ENCODE peak calls at places on chromosomes 2 and 18, in eight cellular contexts. E is transverse colon, Y is stomach, M is K562, D is upper lobe of left lung, J is H1, W is GM12878, U is suprapubic skin. A is an unnamed sample.
A peak's percentile ranks its signal among the peaks of the same experiment; 100 is the strongest.

GRCh38 chr2:204274487-204274886 is 270.8 kb upstream of the PARD3B start:
- DNase-seq in E (no peak), Y (no peak), M (no peak), D (no peak), J (no peak), W (no peak), U (no peak), A (no peak)

GRCh38 chr18:77124452-77124922 is 8.1 kb downstream of the MBP start:
- DNase-seq in E (no peak), Y (no peak), M (no peak), D (peak; percentile 49), J (no peak), W (peak; percentile 69), U (no peak), A (peak; percentile 63)

GRCh38 chr2:86622878-86623548 is 652 bp downstream of the RNF103 start:
- DNase-seq in E (peak; percentile 66), Y (peak; percentile 59), M (peak; percentile 76), D (peak; percentile 70), J (peak; percentile 66), W (no peak), U (peak; percentile 79), A (peak; percentile 74)

GRCh38 chr18:34550156-34550555 is 159.9 kb upstream of the DTNA start:
- DNase-seq in E (no peak), Y (no peak), M (no peak), D (no peak), J (no peak), W (no peak), U (no peak), A (no peak)

GRCh38 chr2:191280834-191281756 is 35.9 kb downstream of the MYO1B start:
- DNase-seq in E (no peak), Y (no peak), M (no peak), D (no peak), J (no peak), W (no peak), U (no peak), A (no peak)

GRCh38 chr2:3179208-3179607 is 198.4 kb downstream of the EIPR1 start:
- DNase-seq in E (no peak), Y (no peak), M (no peak), D (no peak), J (peak; percentile 80), W (no peak), U (no peak), A (no peak)

GRCh38 chr2:16666453-16666801 is 793 bp upstream of the CYRIA start:
- DNase-seq in E (no peak), Y (no peak), M (no peak), D (no peak), J (peak; percentile 57), W (no peak), U (no peak), A (no peak)

GRCh38 chr2:85259101-85259590 is 68.6 kb downstream of the TGOLN2 start:
- DNase-seq in E (no peak), Y (no peak), M (no peak), D (no peak), J (no peak), W (no peak), U (no peak), A (no peak)

GRCh38 chr2:46350030-46350699 is 53.0 kb downstream of the EPAS1 start:
- DNase-seq in E (no peak), Y (no peak), M (no peak), D (no peak), J (no peak), W (no peak), U (no peak), A (no peak)

GRCh38 chr2:60446413-60447358 is 106.8 kb downstream of the BCL11A start:
- DNase-seq in E (no peak), Y (no peak), M (no peak), D (no peak), J (no peak), W (peak; percentile 86), U (no peak), A (no peak)

GRCh38 chr2:218896501-218897393 is 16.1 kb downstream of the WNT10A start:
- DNase-seq in E (peak; percentile 67), Y (peak; percentile 41), M (peak; percentile 31), D (no peak), J (peak; percentile 69), W (peak; percentile 84), U (no peak), A (no peak)

GRCh38 chr2:215528555-215528954 is 92.7 kb upstream of the FN1 start:
- DNase-seq in E (no peak), Y (no peak), M (no peak), D (no peak), J (no peak), W (no peak), U (no peak), A (no peak)

GRCh38 chr2:1707771-1708351 is 36.5 kb downstream of the PXDN start:
- DNase-seq in E (peak; percentile 55), Y (no peak), M (no peak), D (peak; percentile 56), J (no peak), W (no peak), U (no peak), A (peak; percentile 92)

GRCh38 chr18:32271649-32272324 is 81.9 kb downstream of the MEP1B start:
- DNase-seq in E (peak; percentile 21), Y (no peak), M (peak; percentile 48), D (no peak), J (no peak), W (no peak), U (no peak), A (no peak)

GRCh38 chr2:218166791-218167190 is at the start of gene CXCR1:
- DNase-seq in E (no peak), Y (no peak), M (no peak), D (peak; percentile 41), J (no peak), W (no peak), U (no peak), A (no peak)

DNA sequence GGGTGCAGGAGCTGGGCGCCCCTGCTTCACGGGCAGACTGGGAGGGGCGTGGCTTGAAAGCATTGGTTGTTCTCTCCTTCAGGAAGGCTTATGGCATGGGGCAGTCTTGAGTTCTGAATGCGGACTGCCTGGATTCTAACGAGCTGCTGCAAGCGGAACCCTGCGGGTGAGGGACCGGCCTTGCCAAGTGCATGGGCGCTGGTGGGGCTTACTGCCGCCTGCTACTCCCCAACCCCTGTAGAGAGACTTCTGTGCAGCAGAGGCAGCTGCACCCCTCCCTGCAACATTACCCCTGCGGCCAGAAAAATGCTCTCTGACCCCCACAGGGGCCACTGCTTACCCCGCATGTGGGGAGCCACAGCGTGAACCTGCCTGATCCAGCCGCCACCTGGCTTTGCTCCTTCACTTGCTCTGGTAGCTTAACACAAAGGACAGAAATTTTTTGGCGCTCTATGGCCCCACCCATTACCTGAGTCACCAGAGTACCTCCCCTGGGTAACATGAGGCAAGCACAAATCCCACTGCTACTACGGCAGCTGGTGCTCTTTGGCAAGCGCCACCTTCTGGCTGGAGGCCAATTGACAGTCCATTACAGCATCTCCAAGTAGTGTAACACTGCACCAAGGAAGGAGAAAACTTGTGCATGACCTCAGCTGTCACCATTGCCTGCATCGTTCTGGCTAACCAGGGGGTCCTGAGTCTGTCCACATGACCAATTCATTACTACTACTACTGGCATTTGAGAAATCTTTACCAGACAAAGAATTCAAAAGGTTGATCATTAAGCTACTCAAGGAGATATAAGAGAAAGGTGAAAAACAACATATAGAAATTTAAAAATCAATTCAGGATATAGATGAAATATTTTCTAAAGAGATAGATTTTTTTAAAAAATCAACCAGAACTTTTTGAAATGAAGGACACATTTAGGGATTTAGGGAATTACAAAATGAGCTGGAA is 35.4 kb downstream of the MYL12B start:
- DNase-seq in E (peak; percentile 93), Y (peak; percentile 94), M (peak; percentile 71), D (peak; percentile 96), J (peak; percentile 96), W (peak; percentile 69), U (peak; percentile 91), A (peak; percentile 88)
- TF ChIP-seq POLR2AphosphoS5 in E (peak; percentile 13), Y (peak; percentile 17), M (peak; percentile 67), D (peak; percentile 45), J (peak; percentile 94), W (peak; percentile 82), U (peak; percentile 11), A (no peak)

DNA sequence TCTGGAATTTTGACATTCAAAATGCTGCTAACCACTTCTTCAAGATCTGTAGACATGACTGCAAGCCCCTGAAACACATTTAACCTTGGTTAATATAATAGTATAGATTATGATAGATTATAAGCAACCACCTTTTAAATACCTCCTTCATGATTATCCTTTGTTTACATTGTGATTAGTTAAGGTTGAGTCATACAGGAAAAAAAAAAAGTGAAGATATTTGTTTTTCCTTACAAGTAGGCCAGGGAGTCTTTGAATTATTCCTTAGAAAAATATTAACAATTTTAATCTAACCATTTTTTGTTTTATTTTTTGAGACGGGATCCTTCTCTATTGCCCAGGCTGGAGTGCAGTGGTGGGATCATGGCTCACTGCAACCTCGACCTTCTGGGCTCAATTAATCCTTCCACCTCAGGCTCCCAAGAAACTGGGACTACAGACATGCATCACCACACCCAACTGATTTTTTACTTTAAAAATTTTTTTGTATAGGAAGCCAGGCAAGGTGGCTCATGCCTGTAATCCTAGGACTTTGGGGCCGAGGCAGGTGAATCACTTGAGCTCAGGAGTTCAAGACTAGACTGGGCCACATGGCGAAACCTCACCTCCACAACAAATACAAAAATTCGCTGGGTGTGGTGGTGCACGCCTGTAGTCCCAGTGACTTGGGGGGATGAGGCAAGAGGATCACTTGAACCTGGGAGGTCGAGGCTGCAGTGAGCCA is 99.4 kb downstream of the SLC39A10 start:
- DNase-seq in E (no peak), Y (no peak), M (no peak), D (no peak), J (no peak), W (no peak), U (no peak), A (no peak)
- TF ChIP-seq EP300 in E (no peak), Y (no peak), M (no peak), D (no peak), J (no peak), W (no peak), U (no peak), A (no peak)

DNA sequence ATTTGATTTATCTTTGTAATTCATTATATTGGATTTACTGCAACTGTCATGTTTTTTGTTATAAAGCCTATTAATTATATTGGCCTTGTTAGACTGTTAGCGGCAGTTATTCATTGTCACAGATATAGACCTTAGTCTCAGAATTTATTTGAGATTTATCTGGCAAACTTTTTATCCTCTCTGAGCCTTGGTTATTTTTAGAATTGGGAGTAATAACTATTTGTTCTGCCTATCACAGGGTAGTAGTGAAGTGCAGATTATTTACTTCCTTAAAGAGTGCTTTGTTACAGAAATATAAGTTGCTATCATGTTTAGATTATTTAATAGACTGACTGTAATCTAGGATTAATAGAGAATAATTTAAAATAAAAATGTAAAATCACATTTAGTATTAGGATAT is 41.9 kb downstream of the AGPS start:
- DNase-seq in E (no peak), Y (no peak), M (no peak), D (no peak), J (no peak), W (no peak), U (no peak), A (no peak)
- H3K9me3 ChIP-seq in E (peaks cover 25% of the 10 kb centered on the region), Y (peaks cover 35% of the 10 kb centered on the region), M (peaks cover 21% of the 10 kb centered on the region), D (peaks cover 11% of the 10 kb centered on the region), J (peaks cover 10% of the 10 kb centered on the region), W (peaks cover 24% of the 10 kb centered on the region), U (peaks cover 6% of the 10 kb centered on the region), A (peaks cover 13% of the 10 kb centered on the region)

GRCh38 chr18:46868171-46868921 is 49.0 kb downstream of the PIAS2 start:
- DNase-seq in E (no peak), Y (no peak), M (no peak), D (no peak), J (no peak), W (no peak), U (no peak), A (no peak)
- TF ChIP-seq POLR2AphosphoS5 in E (no peak), Y (no peak), M (no peak), D (no peak), J (peak; percentile 19), W (no peak), U (no peak), A (no peak)